ENCODE peak calls at places on chromosomes 3 and 15, in seven cellular contexts. L, E, Q, Z, I, K and U are unnamed samples.

GRCh38 chr3:128623762-128624176 is 26.8 kb downstream of the RPN1 start:
- DNase-seq in L (no peak), E (no peak), I (no peak), Z (no peak), Q (peak; percentile 99), K (no peak), U (no peak)

GRCh38 chr3:115615001-115615447 is 8.3 kb upstream of the GAP43 start:
- DNase-seq in Q (peak; percentile 74), I (no peak), Z (peak; percentile 18), L (no peak), E (no peak), K (no peak), U (no peak)

GRCh38 chr3:161150001-161150525 is 44.9 kb upstream of the B3GALNT1 start:
- DNase-seq in I (no peak), Q (peak; percentile 11), K (no peak), Z (no peak), L (no peak), E (no peak), U (no peak)

GRCh38 chr3:184004483-184004882 is 13.2 kb downstream of the ABCC5 start:
- DNase-seq in L (no peak), Z (no peak), I (no peak), K (no peak), E (no peak), Q (peak; percentile 56), U (no peak)

GRCh38 chr3:194485876-194486539 is 794 bp downstream of the ATP13A3 start:
- DNase-seq in Z (no peak), K (peak; percentile 33), Q (no peak), L (peak; percentile 24), I (no peak), E (peak; percentile 45), U (peak; percentile 67)

GRCh38 chr3:87082806-87083440 is 92.0 kb upstream of the VGLL3 start:
- DNase-seq in L (no peak), K (peak; percentile 9), I (no peak), Q (peak; percentile 88), E (peak; percentile 31), Z (peak; percentile 52), U (no peak)

GRCh38 chr3:31275038-31275562 is 257.6 kb upstream of the STT3B start:
- DNase-seq in E (no peak), I (no peak), Z (no peak), K (peak; percentile 6), L (no peak), Q (peak; percentile 86), U (no peak)

GRCh38 chr3:51715231-51716058 is 8.6 kb downstream of the GRM2 start:
- DNase-seq in E (peak; percentile 9), L (no peak), Q (no peak), K (no peak), I (peak; percentile 52), Z (no peak), U (no peak)

GRCh38 chr3:32334675-32335074 is 57.0 kb upstream of the CMTM7 start:
- DNase-seq in K (no peak), E (no peak), Q (no peak), Z (no peak), I (no peak), L (peak; percentile 50), U (no peak)
- TF ChIP-seq CTCF in K (no peak), E (peak; percentile 15), Q (peak; percentile 54), Z (peak; percentile 55), I (peak; percentile 24), L (peak; percentile 65), U (no peak)

GRCh38 chr15:56286213-56286612 is 42.5 kb upstream of the RFX7 start:
- DNase-seq in Q (no peak), L (no peak), Z (peak; percentile 6), K (no peak), E (no peak), I (no peak), U (no peak)
- TF ChIP-seq CTCF in Q (peak; percentile 11), L (no peak), Z (no peak), K (no peak), E (peak; percentile 14), I (peak; percentile 43), U (no peak)

DNA sequence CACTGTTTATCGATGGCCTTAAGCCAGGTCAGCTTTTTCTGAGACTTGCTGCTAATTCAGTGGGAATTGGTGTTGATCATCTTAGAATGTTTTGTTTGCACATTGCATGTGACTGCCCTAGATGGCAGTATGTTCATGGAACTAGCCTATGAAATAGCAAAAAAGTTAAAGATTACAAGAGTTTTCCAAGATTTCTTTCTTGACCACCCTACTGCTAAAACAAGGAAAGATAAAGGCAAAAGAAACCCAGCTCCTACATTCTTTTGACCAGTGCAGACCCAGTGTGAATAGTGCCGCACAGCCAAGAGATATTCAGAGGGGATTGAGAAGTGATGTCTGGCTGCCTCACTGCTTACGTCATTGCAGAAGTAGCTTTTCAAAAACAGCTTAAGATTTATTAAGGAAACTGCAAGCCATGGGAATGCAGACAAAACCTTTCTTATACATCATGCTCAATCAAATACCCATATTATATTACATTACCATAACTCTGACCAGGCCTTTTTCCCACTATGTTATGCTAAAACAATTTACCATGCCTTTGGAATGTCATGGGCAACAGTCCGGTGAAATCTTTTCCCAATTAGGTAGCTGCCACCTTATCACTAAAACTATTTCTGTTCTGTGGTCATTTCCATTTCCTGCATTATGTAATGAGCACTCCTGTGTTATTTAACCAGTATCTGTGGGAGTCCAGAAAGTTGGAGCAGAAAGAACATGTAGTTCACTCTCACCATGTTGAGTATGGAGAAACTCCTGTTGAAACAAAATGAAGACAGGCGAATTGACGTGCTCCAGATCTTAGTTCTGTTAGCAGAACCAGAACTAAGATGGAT is 6.0 kb downstream of the PHLDB2 start:
- DNase-seq in K (no peak), Q (peak; percentile 90), Z (no peak), E (no peak), L (no peak), I (no peak), U (no peak)
- TF ChIP-seq CTCF in K (no peak), Q (peak; percentile 36), Z (peak; percentile 10), E (no peak), L (no peak), I (peak; percentile 34), U (no peak)

GRCh38 chr15:22788004-22788403 is 1.6 kb downstream of the NIPA1 start:
- DNase-seq in I (no peak), Z (no peak), E (no peak), L (no peak), K (no peak), Q (no peak), U (no peak)
- TF ChIP-seq CTCF in I (no peak), Z (no peak), E (no peak), L (no peak), K (no peak), Q (no peak), U (no peak)

DNA sequence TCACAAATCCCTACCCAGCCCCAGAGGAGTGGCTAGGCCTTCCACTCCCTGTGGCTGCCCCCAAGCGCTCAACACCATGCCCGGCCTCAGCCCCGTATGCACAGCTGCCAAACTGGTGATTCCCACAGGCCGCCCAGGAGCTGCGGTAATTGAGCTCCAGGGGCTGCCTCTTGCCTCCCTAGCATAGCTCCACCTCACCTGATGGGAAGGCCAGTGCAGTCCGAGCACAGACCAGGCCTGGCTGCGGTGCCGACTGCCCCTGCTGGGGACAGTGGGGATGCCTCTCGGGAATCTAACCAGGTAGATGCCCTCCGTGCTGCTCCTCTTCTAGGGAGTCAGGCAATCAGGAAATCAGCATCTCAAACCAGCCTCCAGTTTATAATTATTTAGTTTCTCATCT is 25.9 kb downstream of the SCN5A start:
- DNase-seq in K (no peak), L (no peak), E (no peak), Z (no peak), I (no peak), Q (no peak), U (no peak)
- TF ChIP-seq CTCF in K (no peak), L (no peak), E (no peak), Z (no peak), I (peak; percentile 33), Q (no peak), U (no peak)

GRCh38 chr15:89038146-89038545 is 50.1 kb upstream of the ABHD2 start:
- DNase-seq in L (no peak), Q (no peak), E (no peak), K (no peak), Z (no peak), I (no peak), U (no peak)
- TF ChIP-seq CTCF in L (no peak), Q (no peak), E (no peak), K (no peak), Z (no peak), I (no peak), U (no peak)